ENCODE peak calls at places on chromosome 15, in four cellular contexts. One of them, this sample, is unnamed.

GRCh38 chr15:76062282-76062681 is 2.5 kb downstream of the TMEM266 start:
- DNase-seq in H1: no peak
- DNase-seq in HepG2: no peak
- DNase-seq in HCT116: no peak
- DNase-seq in this sample: no peak

GRCh38 chr15:56052389-56053045 is 59.1 kb upstream of the NEDD4 start:
- DNase-seq in H1: no peak
- DNase-seq in HepG2: peak; percentile 13
- DNase-seq in HCT116: peak; percentile 57
- DNase-seq in this sample: peak; percentile 23

GRCh38 chr15:64610257-64610919 is 150.0 kb downstream of the ZNF609 start:
- DNase-seq in H1: no peak
- DNase-seq in HepG2: peak; percentile 68
- DNase-seq in HCT116: no peak
- DNase-seq in this sample: no peak

GRCh38 chr15:86040360-86041095 is 39.1 kb upstream of the AGBL1 start:
- DNase-seq in H1: peak; percentile 5
- DNase-seq in HepG2: no peak
- DNase-seq in HCT116: no peak
- DNase-seq in this sample: no peak

GRCh38 chr15:96264801-96265515 is 65.5 kb upstream of the NR2F2 start:
- DNase-seq in H1: no peak
- DNase-seq in HepG2: peak; percentile 94
- DNase-seq in HCT116: peak; percentile 74
- DNase-seq in this sample: no peak

GRCh38 chr15:85642693-85643058 is 152.0 kb downstream of the KLHL25 start:
- DNase-seq in H1: no peak
- DNase-seq in HepG2: no peak
- DNase-seq in HCT116: no peak
- DNase-seq in this sample: no peak

GRCh38 chr15:91465696-91466095 is 365.6 kb downstream of the SV2B start:
- DNase-seq in H1: no peak
- DNase-seq in HepG2: no peak
- DNase-seq in HCT116: no peak
- DNase-seq in this sample: no peak

GRCh38 chr15:78075490-78076230 is 1.9 kb downstream of the TBC1D2B start:
- DNase-seq in H1: peak; percentile 23
- DNase-seq in HepG2: peak; percentile 68
- DNase-seq in HCT116: no peak
- DNase-seq in this sample: peak; percentile 69

GRCh38 chr15:69735126-69735525 is 282.5 kb downstream of the RPLP1 start:
- DNase-seq in H1: no peak
- DNase-seq in HepG2: no peak
- DNase-seq in HCT116: no peak
- DNase-seq in this sample: no peak

GRCh38 chr15:64151727-64152506 is at the start of gene SNX22:
- DNase-seq in H1: no peak
- DNase-seq in HepG2: no peak
- DNase-seq in HCT116: no peak
- DNase-seq in this sample: peak; percentile 51

GRCh38 chr15:48332642-48333034 is 1.4 kb downstream of the DUT start:
- DNase-seq in H1: no peak
- DNase-seq in HepG2: no peak
- DNase-seq in HCT116: no peak
- DNase-seq in this sample: peak; percentile 7

GRCh38 chr15:91866371-91866905 is 12.9 kb downstream of the SLCO3A1 start:
- DNase-seq in H1: no peak
- DNase-seq in HepG2: no peak
- DNase-seq in HCT116: no peak
- DNase-seq in this sample: no peak

GRCh38 chr15:48040166-48040817 is 80.5 kb upstream of the SLC24A5 start:
- DNase-seq in H1: no peak
- DNase-seq in HepG2: no peak
- DNase-seq in HCT116: no peak
- DNase-seq in this sample: no peak

GRCh38 chr15:78859971-78860733 is 12.5 kb upstream of the MORF4L1 start:
- DNase-seq in H1: peak; percentile 87
- DNase-seq in HepG2: peak; percentile 74
- DNase-seq in HCT116: peak; percentile 79
- DNase-seq in this sample: peak; percentile 89

GRCh38 chr15:85727068-85727467 is 67.7 kb downstream of the KLHL25 start:
- DNase-seq in H1: no peak
- DNase-seq in HepG2: no peak
- DNase-seq in HCT116: no peak
- DNase-seq in this sample: no peak

GRCh38 chr15:34721802-34722795 is 32.7 kb downstream of the GJD2 start:
- DNase-seq in H1: peak; percentile 29
- DNase-seq in HepG2: peak; percentile 20
- DNase-seq in HCT116: peak; percentile 7
- DNase-seq in this sample: no peak

GRCh38 chr15:34726407-34727100 is 28.2 kb downstream of the GJD2 start:
- DNase-seq in H1: peak; percentile 15
- DNase-seq in HepG2: no peak
- DNase-seq in HCT116: no peak
- DNase-seq in this sample: no peak

GRCh38 chr15:34729056-34729455 is 25.7 kb downstream of the GJD2 start:
- DNase-seq in H1: no peak
- DNase-seq in HepG2: no peak
- DNase-seq in HCT116: no peak
- DNase-seq in this sample: no peak

GRCh38 chr15:34724486-34724885 is 30.3 kb downstream of the GJD2 start:
- DNase-seq in H1: no peak
- DNase-seq in HepG2: no peak
- DNase-seq in HCT116: no peak
- DNase-seq in this sample: no peak

GRCh38 chr15:34725565-34725964 is 29.2 kb downstream of the GJD2 start:
- DNase-seq in H1: no peak
- DNase-seq in HepG2: no peak
- DNase-seq in HCT116: no peak
- DNase-seq in this sample: no peak
- TF ChIP-seq JUND in H1: no peak
- TF ChIP-seq JUND in HepG2: no peak
- TF ChIP-seq JUND in HCT116: no peak
- TF ChIP-seq JUND in this sample: no peak

GRCh38 chr15:84143753-84144314 is 91.7 kb upstream of the GOLGA6L4 start:
- DNase-seq in H1: no peak
- DNase-seq in HepG2: no peak
- DNase-seq in HCT116: no peak
- DNase-seq in this sample: no peak

GRCh38 chr15:84142888-84143337 is 92.7 kb upstream of the GOLGA6L4 start:
- DNase-seq in H1: peak; percentile 49
- DNase-seq in HepG2: peak; percentile 75
- DNase-seq in HCT116: peak; percentile 81
- DNase-seq in this sample: peak; percentile 60
- TF ChIP-seq JUND in H1: no peak
- TF ChIP-seq JUND in HepG2: no peak
- TF ChIP-seq JUND in HCT116: no peak
- TF ChIP-seq JUND in this sample: no peak

DNA sequence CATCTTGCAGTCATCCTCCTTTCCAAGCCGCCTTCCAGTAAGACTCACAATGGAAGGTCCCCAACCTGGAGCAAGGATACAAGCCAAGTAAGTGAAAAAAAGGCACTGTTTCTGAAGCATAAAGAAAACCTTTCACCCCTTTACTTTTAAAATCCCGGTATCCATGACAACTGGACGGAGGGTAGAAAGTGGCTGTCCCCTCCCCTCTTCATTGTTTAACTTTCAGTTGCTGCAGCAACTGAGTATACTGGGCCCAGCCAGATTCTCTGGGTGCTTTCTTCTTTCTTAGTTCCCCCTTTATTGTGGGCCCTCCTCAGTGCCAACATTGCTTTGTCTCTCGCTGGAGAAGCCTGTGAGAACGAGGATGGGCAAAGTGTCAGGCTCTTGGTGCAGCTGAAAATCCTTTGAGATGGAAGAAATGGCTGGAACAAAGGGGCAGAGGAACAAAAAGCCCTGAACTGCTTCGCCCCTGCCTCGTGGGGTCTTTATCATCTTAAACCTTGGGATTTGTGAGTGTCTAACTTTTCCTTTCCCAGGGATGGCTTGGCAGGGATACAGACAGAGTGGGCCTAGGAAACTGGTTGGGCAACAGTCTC is 224.0 kb upstream of the RGMA start:
- DNase-seq in H1: no peak
- DNase-seq in HepG2: no peak
- DNase-seq in HCT116: no peak
- DNase-seq in this sample: no peak
- TF ChIP-seq JUND in H1: no peak
- TF ChIP-seq JUND in HepG2: no peak
- TF ChIP-seq JUND in HCT116: no peak
- TF ChIP-seq JUND in this sample: no peak

GRCh38 chr15:98798375-98798893 is 150.1 kb downstream of the IGF1R start:
- DNase-seq in H1: no peak
- DNase-seq in HepG2: no peak
- DNase-seq in HCT116: no peak
- DNase-seq in this sample: no peak

GRCh38 chr15:98800437-98801233 is 152.3 kb downstream of the IGF1R start:
- DNase-seq in H1: peak; percentile 74
- DNase-seq in HepG2: peak; percentile 54
- DNase-seq in HCT116: peak; percentile 59
- DNase-seq in this sample: no peak

GRCh38 chr15:98799991-98800390 is 151.7 kb downstream of the IGF1R start:
- DNase-seq in H1: no peak
- DNase-seq in HepG2: no peak
- DNase-seq in HCT116: no peak
- DNase-seq in this sample: no peak

GRCh38 chr15:98801234-98801561 is 152.9 kb downstream of the IGF1R start:
- DNase-seq in H1: no peak
- DNase-seq in HepG2: no peak
- DNase-seq in HCT116: no peak
- DNase-seq in this sample: no peak

GRCh38 chr15:98799461-98799971 is 151.2 kb downstream of the IGF1R start:
- DNase-seq in H1: no peak
- DNase-seq in HepG2: peak; percentile 52
- DNase-seq in HCT116: no peak
- DNase-seq in this sample: no peak
- TF ChIP-seq JUND in H1: no peak
- TF ChIP-seq JUND in HepG2: no peak
- TF ChIP-seq JUND in HCT116: no peak
- TF ChIP-seq JUND in this sample: no peak